ENCODE peak calls at places on chromosome 13, in nine cellular contexts. A is endothelial cell of umbilical vein, M is IMR-90, F is HL-60, Y is choroid plexus epithelial cell, L is AG10803, R is AG04449, J is breast epithelium, K is ovary. Q is an unnamed sample.

GRCh38 chr13:41011382-41011956 is 7.6 kb downstream of the ELF1 start:
- DNase-seq in K (no peak), L (no peak), F (no peak), R (no peak), A (no peak), J (no peak), Y (no peak), M (no peak), Q (no peak)

GRCh38 chr13:20981370-20982095 is 79.0 kb upstream of the XPO4 start:
- DNase-seq in A (no peak), M (no peak), K (no peak), R (no peak), F (no peak), Y (no peak), L (no peak), J (no peak), Q (no peak)

GRCh38 chr13:33509642-33510229 is 224.2 kb upstream of the STARD13 start:
- DNase-seq in J (peak; percentile 54), R (no peak), K (no peak), M (no peak), F (peak; percentile 69), L (peak; percentile 81), A (peak; percentile 67), Y (no peak), Q (peak; percentile 62)

GRCh38 chr13:38819053-38819452 is 132.2 kb downstream of the FREM2 start:
- DNase-seq in F (no peak), J (no peak), M (no peak), R (no peak), L (no peak), K (peak; percentile 29), A (peak; percentile 1), Y (peak; percentile 43), Q (no peak)

GRCh38 chr13:28820099-28821051 is at the start of gene MTUS2:
- DNase-seq in A (peak; percentile 3), F (no peak), K (no peak), R (no peak), Y (peak; percentile 8), L (no peak), M (no peak), J (no peak), Q (no peak)

GRCh38 chr13:71017607-71018006 is 849.4 kb downstream of the DACH1 start:
- DNase-seq in J (no peak), A (no peak), R (no peak), M (no peak), L (no peak), Y (no peak), F (no peak), K (no peak), Q (no peak)

GRCh38 chr13:34360702-34361101 is 542.8 kb downstream of the RFC3 start:
- DNase-seq in J (no peak), L (no peak), M (no peak), Y (no peak), K (no peak), R (no peak), A (no peak), F (no peak), Q (no peak)

GRCh38 chr13:79226938-79227337 is 179.1 kb downstream of the RBM26 start:
- DNase-seq in M (no peak), F (no peak), L (no peak), A (no peak), J (no peak), K (no peak), Y (no peak), R (no peak), Q (no peak)

DNA sequence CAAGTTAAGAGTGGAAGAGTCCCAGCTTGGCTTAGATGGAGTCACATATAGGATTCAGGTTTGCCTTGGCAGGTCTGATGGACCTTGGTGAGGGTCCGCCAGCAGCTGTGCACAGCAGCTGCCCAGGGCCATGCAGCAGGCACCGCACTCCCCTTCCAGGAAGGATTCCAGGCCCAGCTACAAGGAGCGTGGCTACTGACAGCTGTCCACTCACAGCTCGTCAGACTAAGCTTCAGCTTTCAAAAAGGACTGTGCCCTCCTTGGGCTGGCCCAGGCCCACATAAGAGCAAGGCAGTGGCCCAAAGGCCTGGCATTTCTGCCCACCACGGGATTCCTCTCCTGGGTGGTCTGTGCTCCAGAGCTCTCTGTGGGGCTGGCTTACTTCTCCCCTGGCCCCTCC is 68.4 kb downstream of the ALOX5AP start:
- DNase-seq in L (no peak), F (no peak), J (no peak), A (no peak), R (no peak), Y (no peak), M (no peak), K (no peak), Q (no peak)
- H3K4me3 ChIP-seq in L (peak overlapping the region; percentile 64), F (no peak overlapping the region), J (no peak overlapping the region), A (no peak overlapping the region), R (no peak overlapping the region), Y (no peak overlapping the region), M (no peak overlapping the region), K (no peak overlapping the region), Q (no peak overlapping the region)

DNA sequence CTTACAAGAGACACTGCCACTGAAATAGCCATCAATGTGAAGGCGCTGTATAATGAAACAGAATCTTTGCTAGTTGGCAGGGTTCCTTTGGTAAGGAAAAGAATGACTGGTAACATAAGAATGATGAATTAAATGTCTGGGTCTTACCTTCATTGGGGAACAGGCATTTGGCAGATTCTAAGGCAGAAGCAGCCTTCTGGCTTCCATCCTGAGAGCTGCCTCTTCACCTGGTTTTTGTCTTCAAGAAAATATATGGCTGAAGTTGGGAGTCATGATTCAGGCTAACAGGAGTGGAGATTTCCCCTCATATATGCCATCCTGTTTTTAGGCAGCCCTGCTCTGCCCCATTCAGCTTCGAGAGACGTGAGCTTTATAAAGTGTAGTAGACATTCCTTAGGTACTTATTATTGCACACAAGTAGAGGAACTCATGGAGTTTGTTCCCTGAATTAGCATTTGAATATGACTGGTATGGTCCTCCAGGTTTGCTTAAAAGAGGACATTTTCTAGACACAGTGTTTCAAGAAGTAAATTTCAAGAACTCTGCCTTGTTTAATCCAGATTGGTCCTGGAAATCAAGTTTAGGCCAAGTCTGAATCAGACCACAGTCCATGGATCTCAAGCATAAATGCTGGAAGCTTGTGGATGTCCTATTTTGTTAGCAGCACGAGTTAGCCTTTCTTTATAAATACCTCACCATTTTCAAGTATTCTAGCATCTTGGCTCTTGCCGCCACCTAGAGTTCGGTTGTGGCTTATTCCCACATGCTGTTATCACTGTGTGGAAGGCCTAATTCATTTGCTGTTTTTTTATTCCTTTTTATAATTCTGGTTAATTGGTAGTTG is 56.2 kb upstream of the AKAP11 start:
- DNase-seq in Y (peak; percentile 82), M (peak; percentile 60), F (peak; percentile 46), A (peak; percentile 48), L (peak; percentile 33), J (no peak), R (no peak), K (no peak), Q (peak; percentile 48)
- TF ChIP-seq CTCF in Y (peak; percentile 81), M (peak; percentile 64), F (peak; percentile 37), A (peak; percentile 36), L (peak; percentile 56), J (no peak), R (peak; percentile 58), K (no peak), Q (peak; percentile 60)

GRCh38 chr13:113124211-113125025 is 1.8 kb downstream of the F10 start:
- DNase-seq in R (no peak), K (no peak), Y (no peak), J (no peak), M (no peak), F (no peak), A (no peak), L (no peak), Q (no peak)

GRCh38 chr13:113121928-113122420 is 625 bp upstream of the F10 start:
- DNase-seq in R (no peak), A (no peak), L (no peak), Y (no peak), J (no peak), F (no peak), M (no peak), K (peak; percentile 39), Q (no peak)

GRCh38 chr13:113123226-113124150 is 889 bp downstream of the F10 start:
- DNase-seq in J (no peak), A (no peak), Y (no peak), R (no peak), M (no peak), F (no peak), K (no peak), L (no peak), Q (no peak)

GRCh38 chr13:113121183-113121927 is 1.2 kb upstream of the F10 start:
- DNase-seq in A (no peak), R (no peak), L (no peak), J (no peak), F (no peak), M (no peak), K (no peak), Y (no peak), Q (no peak)

GRCh38 chr13:113122571-113123225 is at the start of gene F10:
- DNase-seq in M (peak; percentile 75), L (peak; percentile 70), R (no peak), F (no peak), K (peak; percentile 80), J (no peak), A (no peak), Y (peak; percentile 85), Q (peak; percentile 63)
- H3K4me3 ChIP-seq in M (peak within 1 kb of the TSS; percentile 44), L (peak within 1 kb of the TSS; percentile 54), R (no peak within 1 kb of the TSS), F (no peak within 1 kb of the TSS), K (peak within 1 kb of the TSS; percentile 25), J (peak within 1 kb of the TSS; percentile 32), A (no peak within 1 kb of the TSS), Y (peak within 1 kb of the TSS; percentile 63), Q (peak within 1 kb of the TSS; percentile 16)

GRCh38 chr13:76886005-76886291 is 257 bp downstream of the KCTD12 start:
- DNase-seq in A (no peak), Y (no peak), J (no peak), M (no peak), L (no peak), F (no peak), R (no peak), K (no peak), Q (no peak)

GRCh38 chr13:76885203-76886004 is 801 bp downstream of the KCTD12 start:
- DNase-seq in K (peak; percentile 77), J (peak; percentile 68), R (no peak), M (peak; percentile 61), A (peak; percentile 82), Y (peak; percentile 86), L (peak; percentile 66), F (peak; percentile 80), Q (peak; percentile 69)

GRCh38 chr13:76884571-76885202 is 1.5 kb downstream of the KCTD12 start:
- DNase-seq in R (no peak), K (peak; percentile 34), F (no peak), Y (peak; percentile 60), J (no peak), A (peak; percentile 64), L (peak; percentile 35), M (peak; percentile 20), Q (peak; percentile 75)

GRCh38 chr13:76887070-76887563 is 912 bp upstream of the KCTD12 start:
- DNase-seq in L (no peak), Y (no peak), R (no peak), A (no peak), K (peak; percentile 12), J (no peak), M (no peak), F (no peak), Q (no peak)

DNA sequence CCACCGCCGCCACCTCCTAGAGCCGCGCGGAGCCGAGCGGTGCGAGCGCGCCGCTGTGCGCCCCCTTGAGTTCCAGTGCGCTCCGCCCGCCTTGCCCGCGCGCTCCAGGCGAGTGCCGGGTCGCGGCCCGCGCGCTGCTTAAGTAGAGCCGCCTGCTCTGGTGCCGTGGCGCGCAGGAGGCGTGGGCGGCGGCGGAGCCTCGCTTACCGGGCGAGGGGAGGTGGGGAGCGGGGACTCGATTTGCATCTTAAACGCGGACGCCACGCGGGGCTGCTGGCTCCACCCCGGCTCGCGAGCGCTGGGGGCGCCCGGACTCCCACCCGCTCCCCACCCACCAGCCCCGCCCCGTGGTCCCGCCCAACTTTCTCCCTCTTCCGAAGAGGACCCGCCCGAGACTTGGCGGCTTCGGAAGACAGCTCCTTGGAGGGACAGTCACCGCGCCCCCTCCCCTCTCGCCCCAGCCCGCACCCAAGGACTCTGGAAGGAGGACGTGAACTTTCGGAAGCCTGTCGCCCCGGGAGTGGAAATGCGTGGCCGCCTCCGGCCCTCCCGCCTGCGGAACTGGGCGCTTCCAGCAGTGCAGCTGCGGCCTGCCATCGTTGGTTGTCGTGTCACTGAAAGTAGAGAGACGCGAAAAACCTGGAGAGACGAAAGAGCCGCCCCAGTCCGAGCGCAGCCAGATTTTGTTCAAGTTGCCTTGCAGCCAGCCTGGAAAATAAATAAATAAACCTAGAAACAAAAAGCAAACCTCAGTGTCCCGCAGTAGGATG is at the start of gene KCTD12:
- DNase-seq in J (peak; percentile 74), M (peak; percentile 73), Y (peak; percentile 93), K (peak; percentile 79), A (peak; percentile 91), F (peak; percentile 60), L (peak; percentile 83), R (no peak), Q (peak; percentile 78)
- TF ChIP-seq CTCF in J (no peak), M (peak; percentile 41), Y (peak; percentile 19), K (peak; percentile 60), A (peak; percentile 45), F (no peak), L (peak; percentile 19), R (peak; percentile 31), Q (no peak)